ENCODE peak calls at places on chromosome 22, in nine cellular contexts. M is AG04449; N is progenitor cell of endocrine pancreas; J is thoracic aorta; Q is H54; O is activated CD4-positive, alpha-beta T cell treated with anti-CD3 and anti-CD28 coated beads, Interleukin-2, amount 10 ng/mL, durations not matched to agents 7 days and 5 days; R is mucosa of descending colon; L is naive thymus-derived CD4-positive, alpha-beta T cell; B is SHP77. S is an unnamed sample.

GRCh38 chr22:37618072-37618656 is 9.5 kb downstream of the GGA1 start:
- DNase-seq in N (no peak), R (no peak), O (no peak), Q (no peak), B (no peak), J (no peak), L (no peak), M (no peak), S (no peak)

GRCh38 chr22:33579448-33580093 is 340.7 kb downstream of the LARGE1 start:
- DNase-seq in R (peak; percentile 88), L (no peak), O (peak; percentile 53), B (peak; percentile 49), N (peak; percentile 29), Q (peak; percentile 19), J (no peak), M (no peak), S (no peak)

GRCh38 chr22:30261134-30261533 is 5.5 kb downstream of the OSM start:
- DNase-seq in N (no peak), M (no peak), B (peak; percentile 78), Q (no peak), L (no peak), R (no peak), O (no peak), J (no peak), S (no peak)

GRCh38 chr22:28019881-28020861 is 101.1 kb upstream of the PITPNB start:
- DNase-seq in N (peak; percentile 66), J (no peak), O (peak; percentile 69), M (no peak), B (peak; percentile 65), Q (peak; percentile 50), L (peak; percentile 69), R (peak; percentile 78), S (peak; percentile 73)

GRCh38 chr22:24859587-24859986 is 53.6 kb downstream of the SGSM1 start:
- DNase-seq in J (no peak), R (no peak), N (no peak), Q (no peak), L (no peak), M (no peak), B (no peak), O (no peak), S (no peak)

GRCh38 chr22:47775191-47775590 is 1012.7 kb downstream of the TBC1D22A start:
- DNase-seq in J (no peak), N (no peak), O (no peak), Q (no peak), L (no peak), R (no peak), B (no peak), M (no peak), S (no peak)

GRCh38 chr22:40123387-40123786 is 54.3 kb upstream of the TNRC6B start:
- DNase-seq in M (no peak), O (no peak), N (no peak), J (no peak), Q (no peak), L (no peak), R (no peak), B (no peak), S (no peak)

GRCh38 chr22:42863349-42863911 is 6.4 kb upstream of the ARFGAP3 start:
- DNase-seq in J (no peak), L (no peak), R (no peak), M (peak; percentile 44), Q (no peak), B (no peak), N (no peak), O (peak; percentile 23), S (no peak)

GRCh38 chr22:37019309-37020191 is at the start of the genes MPST and TST:
- DNase-seq in J (no peak), L (peak; percentile 4), N (peak; percentile 62), O (peak; percentile 50), R (peak; percentile 79), M (no peak), Q (peak; percentile 69), B (peak; percentile 65), S (peak; percentile 89)

GRCh38 chr22:36563444-36563843 is 34.5 kb upstream of the EIF3D start:
- DNase-seq in M (no peak), R (no peak), J (no peak), N (no peak), O (no peak), B (no peak), Q (no peak), L (no peak), S (no peak)

GRCh38 chr22:30183271-30183670 is 63.3 kb downstream of the LIF start:
- DNase-seq in R (no peak), N (no peak), M (no peak), J (no peak), L (no peak), Q (no peak), O (no peak), B (no peak), S (no peak)

GRCh38 chr22:47005506-47006408 is 243.3 kb downstream of the TBC1D22A start:
- DNase-seq in L (no peak), Q (no peak), J (no peak), B (no peak), O (no peak), M (no peak), N (no peak), R (no peak), S (no peak)

GRCh38 chr22:39959640-39960447 is at the start of gene TMA7B:
- DNase-seq in L (no peak), O (peak; percentile 36), M (no peak), B (peak; percentile 86), J (no peak), Q (peak; percentile 38), R (peak; percentile 13), N (no peak), S (no peak)

GRCh38 chr22:39360674-39361413 is 11.1 kb downstream of the SYNGR1 start:
- DNase-seq in J (no peak), Q (peak; percentile 81), N (no peak), R (no peak), M (no peak), B (no peak), L (no peak), O (no peak), S (no peak)

GRCh38 chr22:32617271-32617670 is 142.7 kb downstream of the FBXO7 start:
- DNase-seq in M (no peak), J (no peak), N (no peak), R (no peak), O (no peak), L (no peak), B (no peak), Q (no peak), S (no peak)

GRCh38 chr22:47616396-47617020 is 854.1 kb downstream of the TBC1D22A start:
- DNase-seq in L (no peak), B (no peak), J (no peak), N (no peak), Q (no peak), O (no peak), M (no peak), R (no peak), S (no peak)

GRCh38 chr22:44369916-44370804 is 57.4 kb upstream of the SHISAL1 start:
- DNase-seq in O (no peak), B (no peak), L (no peak), Q (no peak), M (no peak), J (no peak), R (no peak), N (no peak), S (peak; percentile 5)

GRCh38 chr22:46547883-46548244 is 10.4 kb upstream of the CELSR1 start:
- DNase-seq in R (peak; percentile 45), N (no peak), M (peak; percentile 45), B (no peak), L (no peak), O (no peak), Q (peak; percentile 68), J (peak; percentile 53), S (peak; percentile 75)

GRCh38 chr22:49140921-49141680 is 686.6 kb downstream of the BRD1 start:
- DNase-seq in Q (no peak), N (no peak), R (no peak), O (no peak), B (no peak), L (no peak), J (no peak), M (no peak), S (peak; percentile 29)

GRCh38 chr22:46971776-46972150 is 209.3 kb downstream of the TBC1D22A start:
- DNase-seq in O (no peak), B (no peak), N (no peak), M (no peak), J (no peak), R (no peak), L (no peak), Q (no peak), S (no peak)

GRCh38 chr22:31637938-31638618 is 23.9 kb downstream of the PISD start:
- DNase-seq in L (no peak), B (no peak), R (peak; percentile 42), M (no peak), N (no peak), Q (no peak), J (no peak), O (no peak), S (peak; percentile 77)

GRCh38 chr22:40409613-40410113 is 39.3 kb downstream of the SGSM3 start:
- DNase-seq in B (no peak), O (no peak), J (no peak), R (no peak), Q (no peak), M (no peak), N (no peak), L (no peak), S (peak; percentile 34)

GRCh38 chr22:49040754-49041467 is 786.8 kb downstream of the BRD1 start:
- DNase-seq in L (no peak), B (no peak), J (no peak), O (no peak), M (no peak), N (no peak), Q (no peak), R (no peak), S (no peak)

GRCh38 chr22:18070556-18071306 is 7.1 kb upstream of the PEX26 start:
- DNase-seq in J (no peak), R (peak; percentile 44), Q (no peak), N (no peak), O (no peak), B (no peak), M (no peak), L (no peak), S (no peak)

GRCh38 chr22:36781656-36782627 is 6.0 kb upstream of the IFT27 start:
- DNase-seq in O (peak; percentile 87), L (peak; percentile 91), B (peak; percentile 67), R (peak; percentile 86), N (peak; percentile 83), M (no peak), Q (peak; percentile 81), J (peak; percentile 59), S (peak; percentile 85)

GRCh38 chr22:32378703-32379272 is 21.1 kb downstream of the RFPL3 start:
- DNase-seq in N (peak; percentile 26), R (peak; percentile 39), J (no peak), M (no peak), B (peak; percentile 28), L (no peak), Q (peak; percentile 35), O (peak; percentile 11), S (no peak)

GRCh38 chr22:26713823-26714449 is 56.5 kb downstream of the MIAT start:
- DNase-seq in R (no peak), N (no peak), L (no peak), Q (no peak), O (no peak), M (peak; percentile 36), J (no peak), B (no peak), S (no peak)

GRCh38 chr22:25375683-25376082 is 156.2 kb downstream of the CRYBB2 start:
- DNase-seq in J (no peak), O (no peak), M (no peak), L (no peak), R (no peak), Q (no peak), B (no peak), N (no peak), S (no peak)

GRCh38 chr22:17501679-17502285 is 61.5 kb upstream of the SLC25A18 start:
- DNase-seq in R (peak; percentile 76), J (no peak), L (peak; percentile 60), M (peak; percentile 19), Q (peak; percentile 13), O (peak; percentile 59), N (no peak), B (peak; percentile 31), S (no peak)

GRCh38 chr22:29369460-29369859 is 18.9 kb downstream of the AP1B1 start:
- DNase-seq in L (no peak), R (no peak), Q (peak; percentile 55), N (no peak), B (no peak), J (no peak), O (no peak), M (no peak), S (peak; percentile 65)

GRCh38 chr22:20803696-20804324 is 29.9 kb downstream of the SERPIND1 start:
- DNase-seq in B (peak; percentile 36), L (peak; percentile 18), N (peak; percentile 27), J (no peak), Q (no peak), O (peak; percentile 55), R (peak; percentile 64), M (no peak), S (no peak)